ENCODE peak calls at places on chromosome 14, in eight cellular contexts. R is AML-193; D is left lung; U is stimulated activated CD4-positive, alpha-beta T cell treated with anti-CD3 and anti-CD28 coated beads, Interleukin-15, amount 100 ng/mL, for 1 hour; L is DND-41; F is substantia nigra; E is hypothalamus; P is activated naive CD8-positive, alpha-beta T cell treated with anti-CD3 and anti-CD28 coated beads, Interleukin-2, amount 10 ng/mL, durations not matched to agents 7 days and 5 days. K is an unnamed sample.

GRCh38 chr14:72652179-72652578 is 241.7 kb downstream of the DPF3 start:
- DNase-seq in R (no peak), E (no peak), U (no peak), D (no peak), F (no peak), P (no peak), L (no peak), K (no peak)

GRCh38 chr14:85620937-85621336 is 91.0 kb downstream of the FLRT2 start:
- DNase-seq in U (no peak), R (no peak), P (no peak), L (no peak), D (no peak), E (no peak), F (no peak), K (no peak)

GRCh38 chr14:38836539-38836938 is 266.5 kb downstream of the SEC23A start:
- DNase-seq in U (no peak), D (no peak), P (no peak), E (no peak), L (no peak), R (no peak), F (no peak), K (no peak)

GRCh38 chr14:104970231-104971068 is 7.7 kb downstream of the AHNAK2 start:
- DNase-seq in R (no peak), P (no peak), U (no peak), L (no peak), E (no peak), F (no peak), D (peak), K (peak)

GRCh38 chr14:74392616-74393570 is 33.1 kb downstream of the SYNDIG1L start:
- DNase-seq in F (no peak), P (no peak), D (no peak), R (no peak), L (no peak), E (no peak), U (no peak), K (peak)

GRCh38 chr14:76760331-76761197 is 704 bp upstream of the VASH1 start:
- DNase-seq in L (no peak), P (no peak), E (no peak), F (no peak), R (no peak), D (no peak), U (no peak), K (no peak)

GRCh38 chr14:76456200-76456599 is 80.3 kb downstream of the ESRRB start:
- DNase-seq in F (no peak), R (peak), U (no peak), L (peak), P (no peak), D (no peak), E (no peak), K (no peak)

GRCh38 chr14:75315143-75315542 is 36.5 kb downstream of the FOS start:
- DNase-seq in E (no peak), D (no peak), U (no peak), R (peak), P (no peak), L (no peak), F (no peak), K (no peak)

GRCh38 chr14:89833120-89833521 is 121.4 kb downstream of the EFCAB11 start:
- DNase-seq in D (no peak), F (no peak), P (no peak), U (no peak), E (no peak), L (no peak), R (no peak), K (no peak)

GRCh38 chr14:24897793-24898192 is 152.2 kb downstream of the STXBP6 start:
- DNase-seq in P (no peak), R (no peak), U (no peak), L (no peak), E (no peak), D (no peak), F (no peak), K (no peak)

GRCh38 chr14:54623279-54624004 is 56.5 kb downstream of the SAMD4A start:
- DNase-seq in D (no peak), P (no peak), U (no peak), R (no peak), E (no peak), L (no peak), F (no peak), K (no peak)

GRCh38 chr14:75363570-75364227 is 64.1 kb upstream of the JDP2 start:
- DNase-seq in R (no peak), L (no peak), D (no peak), P (no peak), U (no peak), E (no peak), F (no peak), K (no peak)

GRCh38 chr14:74637184-74637562 is 25.1 kb upstream of the LTBP2 start:
- DNase-seq in F (no peak), E (no peak), D (no peak), R (no peak), U (no peak), L (no peak), P (no peak), K (peak)

GRCh38 chr14:20956376-20956976 is 1.2 kb downstream of the RNASE2 start:
- DNase-seq in E (no peak), L (no peak), P (no peak), U (no peak), F (no peak), R (no peak), D (no peak), K (no peak)

GRCh38 chr14:104321151-104322130 is 183.1 kb downstream of the KIF26A start:
- DNase-seq in L (no peak), D (peak), F (no peak), P (no peak), E (no peak), R (no peak), U (no peak), K (peak)

GRCh38 chr14:31926123-31926522 is 151.0 kb upstream of the ARHGAP5 start:
- DNase-seq in U (no peak), L (no peak), F (no peak), P (no peak), D (no peak), R (peak), E (no peak), K (no peak)

GRCh38 chr14:72904840-72905561 is 11.1 kb upstream of the DPF3 start:
- DNase-seq in D (no peak), L (peak), U (peak), R (peak), P (no peak), F (peak), E (no peak), K (peak)

GRCh38 chr14:77856930-77857329 is 57.0 kb downstream of the ADCK1 start:
- DNase-seq in R (no peak), U (no peak), E (no peak), F (no peak), P (no peak), L (no peak), D (no peak), K (no peak)